ENCODE peak calls at places on chromosome 13, in four cellular contexts. One of them, this sample, is unnamed.

GRCh38 chr13:99374994-99375805 is 68.0 kb upstream of the GPR183 start:
- DNase-seq in GM12878: no peak
- DNase-seq in K562: no peak
- DNase-seq in H1: peak
- DNase-seq in this sample: no peak

GRCh38 chr13:48741377-48741776 is 87.6 kb downstream of the CYSLTR2 start:
- DNase-seq in GM12878: no peak
- DNase-seq in K562: no peak
- DNase-seq in H1: no peak
- DNase-seq in this sample: peak

GRCh38 chr13:25920931-25921330 is 130.9 kb downstream of the SHISA2 start:
- DNase-seq in GM12878: no peak
- DNase-seq in K562: no peak
- DNase-seq in H1: no peak
- DNase-seq in this sample: no peak

GRCh38 chr13:27765650-27766049 is 26.6 kb upstream of the GSX1 start:
- DNase-seq in GM12878: no peak
- DNase-seq in K562: no peak
- DNase-seq in H1: no peak
- DNase-seq in this sample: no peak

GRCh38 chr13:69619651-69620050 is 488.0 kb upstream of the ATXN8OS start:
- DNase-seq in GM12878: no peak
- DNase-seq in K562: no peak
- DNase-seq in H1: no peak
- DNase-seq in this sample: no peak

GRCh38 chr13:80586356-80586755 is 245.4 kb upstream of the SPRY2 start:
- DNase-seq in GM12878: no peak
- DNase-seq in K562: no peak
- DNase-seq in H1: no peak
- DNase-seq in this sample: no peak

GRCh38 chr13:101706651-101707050 is 254.2 kb downstream of the ITGBL1 start:
- DNase-seq in GM12878: no peak
- DNase-seq in K562: no peak
- DNase-seq in H1: no peak
- DNase-seq in this sample: peak

GRCh38 chr13:114212096-114212495 is 22.6 kb upstream of the CDC16 start:
- DNase-seq in GM12878: no peak
- DNase-seq in K562: no peak
- DNase-seq in H1: no peak
- DNase-seq in this sample: peak

GRCh38 chr13:74226791-74227475 is 92.7 kb upstream of the KLF12 start:
- DNase-seq in GM12878: no peak
- DNase-seq in K562: no peak
- DNase-seq in H1: no peak
- DNase-seq in this sample: peak

GRCh38 chr13:30110301-30111070 is 196.9 kb downstream of the KATNAL1 start:
- DNase-seq in GM12878: no peak
- DNase-seq in K562: no peak
- DNase-seq in H1: no peak
- DNase-seq in this sample: no peak

GRCh38 chr13:113898391-113898790 is 34.5 kb upstream of the GAS6 start:
- DNase-seq in GM12878: no peak
- DNase-seq in K562: no peak
- DNase-seq in H1: no peak
- DNase-seq in this sample: no peak

GRCh38 chr13:110869805-110870706 is 44.8 kb downstream of the ANKRD10 start:
- DNase-seq in GM12878: no peak
- DNase-seq in K562: peak
- DNase-seq in H1: peak
- DNase-seq in this sample: peak

GRCh38 chr13:114097504-114097892 is 34.9 kb downstream of the RASA3 start:
- DNase-seq in GM12878: no peak
- DNase-seq in K562: no peak
- DNase-seq in H1: no peak
- DNase-seq in this sample: no peak

GRCh38 chr13:23788459-23788858 is 100.7 kb downstream of the MIPEP start:
- DNase-seq in GM12878: no peak
- DNase-seq in K562: no peak
- DNase-seq in H1: no peak
- DNase-seq in this sample: peak

GRCh38 chr13:23658929-23659541 is 88.8 kb downstream of the TNFRSF19 start:
- DNase-seq in GM12878: no peak
- DNase-seq in K562: no peak
- DNase-seq in H1: no peak
- DNase-seq in this sample: no peak

GRCh38 chr13:85853901-85854663 is 54.9 kb upstream of the SLITRK6 start:
- DNase-seq in GM12878: no peak
- DNase-seq in K562: no peak
- DNase-seq in H1: no peak
- DNase-seq in this sample: no peak

GRCh38 chr13:52847322-52847681 is 1.1 kb downstream of the PCDH8 start:
- DNase-seq in GM12878: no peak
- DNase-seq in K562: no peak
- DNase-seq in H1: no peak
- DNase-seq in this sample: no peak

GRCh38 chr13:47146136-47146535 is 249.3 kb upstream of the HTR2A start:
- DNase-seq in GM12878: no peak
- DNase-seq in K562: no peak
- DNase-seq in H1: no peak
- DNase-seq in this sample: peak

GRCh38 chr13:25916119-25916518 is 135.7 kb downstream of the SHISA2 start:
- DNase-seq in GM12878: no peak
- DNase-seq in K562: no peak
- DNase-seq in H1: no peak
- DNase-seq in this sample: no peak

GRCh38 chr13:45826741-45827140 is 24.8 kb downstream of the SIAH3 start:
- DNase-seq in GM12878: peak
- DNase-seq in K562: no peak
- DNase-seq in H1: no peak
- DNase-seq in this sample: no peak

GRCh38 chr13:73335226-73335625 is 276.4 kb downstream of the KLF5 start:
- DNase-seq in GM12878: peak
- DNase-seq in K562: no peak
- DNase-seq in H1: no peak
- DNase-seq in this sample: peak

GRCh38 chr13:104140557-104140956 is 1074.3 kb upstream of the SLC10A2 start:
- DNase-seq in GM12878: no peak
- DNase-seq in K562: no peak
- DNase-seq in H1: no peak
- DNase-seq in this sample: no peak

GRCh38 chr13:70255406-70255991 is 147.2 kb upstream of the KLHL1 start:
- DNase-seq in GM12878: no peak
- DNase-seq in K562: no peak
- DNase-seq in H1: no peak
- DNase-seq in this sample: no peak

GRCh38 chr13:23159205-23159586 is 21.6 kb upstream of the SGCG start:
- DNase-seq in GM12878: no peak
- DNase-seq in K562: peak
- DNase-seq in H1: peak
- DNase-seq in this sample: peak

GRCh38 chr13:76004411-76004810 is 368.3 kb downstream of the LMO7 start:
- DNase-seq in GM12878: no peak
- DNase-seq in K562: no peak
- DNase-seq in H1: no peak
- DNase-seq in this sample: peak

GRCh38 chr13:113981201-113981605 is 7.3 kb upstream of the C13orf46 start:
- DNase-seq in GM12878: no peak
- DNase-seq in K562: no peak
- DNase-seq in H1: no peak
- DNase-seq in this sample: no peak

GRCh38 chr13:27953671-27954405 is 15.3 kb downstream of the CDX2 start:
- DNase-seq in GM12878: no peak
- DNase-seq in K562: peak
- DNase-seq in H1: peak
- DNase-seq in this sample: peak

GRCh38 chr13:101209206-101209893 is 207.0 kb downstream of the NALCN start:
- DNase-seq in GM12878: no peak
- DNase-seq in K562: no peak
- DNase-seq in H1: no peak
- DNase-seq in this sample: no peak

GRCh38 chr13:80359459-80360297 is 18.8 kb upstream of the SPRY2 start:
- DNase-seq in GM12878: no peak
- DNase-seq in K562: peak
- DNase-seq in H1: peak
- DNase-seq in this sample: no peak

GRCh38 chr13:36356058-36356457 is 9.9 kb upstream of the SPART start:
- DNase-seq in GM12878: no peak
- DNase-seq in K562: no peak
- DNase-seq in H1: no peak
- DNase-seq in this sample: no peak

GRCh38 chr13:109568273-109568900 is 218.0 kb downstream of the IRS2 start:
- DNase-seq in GM12878: no peak
- DNase-seq in K562: no peak
- DNase-seq in H1: no peak
- DNase-seq in this sample: no peak

GRCh38 chr13:109572389-109572788 is 214.0 kb downstream of the IRS2 start:
- DNase-seq in GM12878: no peak
- DNase-seq in K562: no peak
- DNase-seq in H1: no peak
- DNase-seq in this sample: no peak

GRCh38 chr13:109565877-109566276 is 220.5 kb downstream of the IRS2 start:
- DNase-seq in GM12878: no peak
- DNase-seq in K562: no peak
- DNase-seq in H1: no peak
- DNase-seq in this sample: no peak

GRCh38 chr13:109567315-109567714 is 219.1 kb downstream of the IRS2 start:
- DNase-seq in GM12878: no peak
- DNase-seq in K562: no peak
- DNase-seq in H1: no peak
- DNase-seq in this sample: no peak

GRCh38 chr13:109569938-109570711 is 216.3 kb downstream of the IRS2 start:
- DNase-seq in GM12878: peak
- DNase-seq in K562: no peak
- DNase-seq in H1: no peak
- DNase-seq in this sample: no peak
- TF ChIP-seq CHD1 in GM12878: no peak
- TF ChIP-seq CHD1 in K562: no peak
- TF ChIP-seq CHD1 in H1: no peak
- TF ChIP-seq CHD1 in this sample: no peak

DNA sequence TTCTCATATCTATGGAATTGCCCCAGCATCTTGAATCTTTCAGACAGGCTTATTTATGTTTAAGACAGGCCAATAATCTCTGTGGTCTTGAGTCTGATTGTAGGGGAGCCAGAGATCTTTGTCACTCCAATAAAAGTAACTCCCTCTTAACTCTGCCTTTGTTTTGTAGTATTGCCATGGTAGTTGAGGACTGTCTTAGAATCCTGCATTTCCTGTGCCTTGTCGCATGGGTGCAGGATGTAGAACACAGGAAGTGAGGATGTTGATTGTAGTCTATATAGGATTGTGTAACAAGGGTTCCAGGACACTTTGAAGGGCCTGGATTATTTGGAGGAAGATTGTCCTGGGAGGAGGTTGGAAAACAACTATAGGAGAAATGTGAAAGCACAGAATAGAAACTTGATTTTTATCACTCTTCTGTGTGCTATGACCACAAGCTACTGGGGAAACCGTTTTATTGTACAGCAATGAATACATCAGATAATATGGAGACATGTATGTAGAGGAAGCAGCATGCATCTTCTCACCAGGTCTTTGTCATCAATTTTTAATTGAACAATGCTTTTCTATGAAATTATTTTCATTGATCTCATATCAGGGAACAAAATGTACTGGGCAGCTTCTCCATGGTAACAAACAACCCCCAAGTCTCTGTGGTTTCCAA is 411.7 kb downstream of the FGF9 start:
- DNase-seq in GM12878: no peak
- DNase-seq in K562: no peak
- DNase-seq in H1: no peak
- DNase-seq in this sample: no peak
- TF ChIP-seq CEBPB in GM12878: no peak
- TF ChIP-seq CEBPB in K562: no peak
- TF ChIP-seq CEBPB in H1: no peak
- TF ChIP-seq CEBPB in this sample: no peak

GRCh38 chr13:34164585-34164984 is 346.6 kb downstream of the RFC3 start:
- DNase-seq in GM12878: no peak
- DNase-seq in K562: no peak
- DNase-seq in H1: no peak
- DNase-seq in this sample: no peak

GRCh38 chr13:34159946-34160345 is 342.0 kb downstream of the RFC3 start:
- DNase-seq in GM12878: no peak
- DNase-seq in K562: no peak
- DNase-seq in H1: no peak
- DNase-seq in this sample: no peak

GRCh38 chr13:34165158-34165557 is 347.2 kb downstream of the RFC3 start:
- DNase-seq in GM12878: no peak
- DNase-seq in K562: no peak
- DNase-seq in H1: no peak
- DNase-seq in this sample: no peak

GRCh38 chr13:34162545-34162936 is 344.6 kb downstream of the RFC3 start:
- DNase-seq in GM12878: no peak
- DNase-seq in K562: no peak
- DNase-seq in H1: no peak
- DNase-seq in this sample: peak

GRCh38 chr13:34161829-34162544 is 344.0 kb downstream of the RFC3 start:
- DNase-seq in GM12878: no peak
- DNase-seq in K562: no peak
- DNase-seq in H1: no peak
- DNase-seq in this sample: peak
- TF ChIP-seq CHD1 in GM12878: no peak
- TF ChIP-seq CHD1 in K562: no peak
- TF ChIP-seq CHD1 in H1: no peak
- TF ChIP-seq CHD1 in this sample: no peak

DNA sequence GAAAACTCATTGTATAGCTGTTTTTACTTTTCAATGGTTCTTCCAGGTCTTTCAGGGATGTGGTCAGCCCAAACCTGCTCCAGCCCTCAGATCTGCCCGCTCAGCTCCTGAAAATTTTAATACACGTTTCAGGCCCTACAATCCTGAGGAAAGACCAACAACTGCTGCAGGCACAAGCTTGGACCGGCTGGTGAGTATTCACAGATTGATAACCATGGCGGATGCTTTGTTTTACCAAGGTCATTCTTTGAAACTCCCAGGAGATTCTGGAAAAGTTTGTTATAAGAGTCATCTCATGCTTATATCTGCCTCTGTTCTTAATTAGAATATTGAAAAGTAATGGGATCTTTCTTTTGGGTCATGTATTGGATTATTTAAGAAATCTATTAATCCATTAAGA is 173.5 kb downstream of the DCT start:
- DNase-seq in GM12878: no peak
- DNase-seq in K562: no peak
- DNase-seq in H1: no peak
- DNase-seq in this sample: peak
- TF ChIP-seq CEBPB in GM12878: no peak
- TF ChIP-seq CEBPB in K562: no peak
- TF ChIP-seq CEBPB in H1: no peak
- TF ChIP-seq CEBPB in this sample: no peak